ENCODE peak calls at places on chromosomes 4 and X, in four cellular contexts. W is spleen, S is adrenal gland, B is cardiac muscle cell. L is an unnamed sample. For H3K4me1 and H3K27me3, the result is how much of the 10 kb centered on the place peaks cover.

GRCh38 chr4:119299221-119300071 is 22.5 kb downstream of the FABP2 start:
- DNase-seq in W (no peak), S (no peak), B (peak), L (peak)

GRCh38 chr4:82431026-82431745 is 796 bp downstream of the ENOPH1 start:
- DNase-seq in W (peak), S (peak), B (peak), L (peak)

GRCh38 chrX:54786972-54787371 is 11.1 kb downstream of the ITIH6 start:
- DNase-seq in W (no peak), S (no peak), B (no peak), L (peak)

GRCh38 chr4:121272526-121272925 is 108.3 kb downstream of the QRFPR start:
- DNase-seq in W (no peak), S (no peak), B (peak), L (no peak)

GRCh38 chrX:118049713-118050112 is 66.9 kb downstream of the KLHL13 start:
- DNase-seq in W (no peak), S (no peak), B (no peak), L (no peak)

GRCh38 chrX:19882066-19882775 is 5.2 kb downstream of the SH3KBP1 start:
- DNase-seq in W (no peak), S (no peak), B (peak), L (no peak)

GRCh38 chrX:71542825-71543224 is 9.9 kb downstream of the OGT start:
- DNase-seq in W (no peak), S (no peak), B (no peak), L (no peak)

GRCh38 chr4:47075919-47076318 is 44.6 kb downstream of the GABRB1 start:
- DNase-seq in W (no peak), S (no peak), B (no peak), L (no peak)

GRCh38 chrX:7158468-7158990 is 10.6 kb upstream of the PUDP start:
- DNase-seq in W (no peak), S (no peak), B (no peak), L (no peak)

GRCh38 chr4:17494258-17494657 is 17.6 kb downstream of the QDPR start:
- DNase-seq in W (no peak), S (peak), B (peak), L (no peak)

GRCh38 chr4:102612824-102613366 is 111.7 kb downstream of the NFKB1 start:
- DNase-seq in W (no peak), S (no peak), B (no peak), L (peak)

GRCh38 chr4:155722336-155722735 is 36.5 kb upstream of the GUCY1B1 start:
- DNase-seq in W (no peak), S (no peak), B (no peak), L (no peak)

GRCh38 chrX:134484039-134484438 is 24.1 kb downstream of the HPRT1 start:
- DNase-seq in W (no peak), S (no peak), B (peak), L (no peak)

GRCh38 chr4:37604464-37604863 is 81.7 kb downstream of the RELL1 start:
- DNase-seq in W (no peak), S (no peak), B (peak), L (no peak)

GRCh38 chr4:123624959-123625358 is 228.4 kb downstream of the SPRY1 start:
- DNase-seq in W (no peak), S (no peak), B (no peak), L (no peak)

GRCh38 chrX:28586891-28587635 is at the start of gene IL1RAPL1:
- DNase-seq in W (no peak), S (no peak), B (peak), L (no peak)

GRCh38 chr4:151117371-151117962 is 18.0 kb downstream of the RPS3A start:
- DNase-seq in W (no peak), S (peak), B (peak), L (peak)

GRCh38 chrX:125004799-125005198 is 314.9 kb upstream of the TEX13C start:
- DNase-seq in W (no peak), S (no peak), B (no peak), L (no peak)

GRCh38 chr4:99885063-99885664 is 9.1 kb downstream of the LAMTOR3 start:
- DNase-seq in W (no peak), S (no peak), B (peak), L (peak)

GRCh38 chr4:188106454-188106853 is 2.9 kb downstream of the TRIML2 start:
- DNase-seq in W (no peak), S (no peak), B (no peak), L (no peak)

GRCh38 chrX:6291444-6291843 is 62.8 kb upstream of the NLGN4X start:
- DNase-seq in W (no peak), S (no peak), B (no peak), L (no peak)

GRCh38 chrX:77061022-77061421 is 386.2 kb upstream of the FGF16 start:
- DNase-seq in W (no peak), S (no peak), B (no peak), L (no peak)

DNA sequence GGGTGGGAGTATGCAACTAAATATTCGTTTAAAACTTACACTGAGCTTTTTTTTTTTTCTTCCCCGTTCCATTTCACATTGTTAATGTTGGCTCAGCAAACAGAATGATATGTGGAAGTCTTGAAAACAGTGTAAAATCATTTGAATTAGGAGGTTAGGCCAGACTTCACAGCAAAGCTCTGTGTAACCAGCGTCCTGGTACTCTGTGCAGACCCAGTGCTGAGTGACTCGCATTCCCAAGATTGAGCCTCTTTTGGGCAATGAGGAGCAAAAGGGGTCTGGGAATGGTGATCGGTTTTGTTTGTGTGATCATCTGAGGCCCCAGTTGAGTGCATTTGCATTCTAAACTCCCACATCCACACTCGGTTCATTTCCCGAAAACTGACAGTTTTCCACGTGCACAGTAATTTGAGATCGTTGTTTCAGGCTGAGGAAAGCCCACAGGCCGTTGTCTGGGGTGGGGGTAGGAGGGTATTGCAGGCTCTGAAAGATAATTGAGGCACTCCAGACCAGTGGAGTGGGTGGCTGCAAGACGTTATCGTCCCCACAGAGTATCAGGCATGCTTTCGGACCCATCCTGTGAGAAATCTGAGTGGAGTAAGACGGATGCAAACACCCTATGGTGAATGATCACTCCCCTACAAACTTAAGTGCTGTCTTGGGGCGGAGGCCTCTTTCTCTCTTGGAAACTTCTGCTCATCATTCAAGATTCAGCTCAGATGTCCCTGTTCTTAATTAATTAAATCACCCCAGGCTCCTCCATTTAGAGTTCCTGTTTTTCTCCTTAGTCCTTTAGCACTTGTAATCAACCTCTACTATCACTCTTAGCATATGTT is 96.0 kb downstream of the AFF1 start:
- DNase-seq in W (no peak), S (no peak), B (peak), L (no peak)
- H3K4me1 ChIP-seq in W (half or more), S (half or more), B (half or more), L (under half)

GRCh38 chr4:159169414-159169813 is 66.5 kb downstream of the RAPGEF2 start:
- DNase-seq in W (no peak), S (no peak), B (no peak), L (no peak)
- H3K4me3 ChIP-seq in W (no peak), S (no peak), B (no peak), L (no peak)

GRCh38 chrX:50165727-50166126 is 35.1 kb downstream of the AKAP4 start:
- DNase-seq in W (no peak), S (no peak), B (no peak), L (no peak)

GRCh38 chrX:50167366-50167765 is 33.4 kb downstream of the AKAP4 start:
- DNase-seq in W (no peak), S (no peak), B (no peak), L (no peak)

GRCh38 chrX:50168305-50168704 is 32.5 kb downstream of the AKAP4 start:
- DNase-seq in W (no peak), S (no peak), B (peak), L (no peak)

GRCh38 chrX:50169717-50170116 is 31.1 kb downstream of the AKAP4 start:
- DNase-seq in W (no peak), S (no peak), B (no peak), L (no peak)
- H3K27me3 ChIP-seq in W (under half), S (under half), B (under half), L (under half)

GRCh38 chr4:98485816-98486355 is 172.5 kb downstream of the TSPAN5 start:
- DNase-seq in W (no peak), S (no peak), B (no peak), L (no peak)

GRCh38 chr4:98482847-98483806 is 175.3 kb downstream of the TSPAN5 start:
- DNase-seq in W (no peak), S (no peak), B (no peak), L (no peak)

GRCh38 chr4:98482503-98482846 is 175.9 kb downstream of the TSPAN5 start:
- DNase-seq in W (no peak), S (no peak), B (no peak), L (no peak)

GRCh38 chr4:98481167-98481566 is 177.2 kb downstream of the TSPAN5 start:
- DNase-seq in W (no peak), S (peak), B (no peak), L (no peak)

DNA sequence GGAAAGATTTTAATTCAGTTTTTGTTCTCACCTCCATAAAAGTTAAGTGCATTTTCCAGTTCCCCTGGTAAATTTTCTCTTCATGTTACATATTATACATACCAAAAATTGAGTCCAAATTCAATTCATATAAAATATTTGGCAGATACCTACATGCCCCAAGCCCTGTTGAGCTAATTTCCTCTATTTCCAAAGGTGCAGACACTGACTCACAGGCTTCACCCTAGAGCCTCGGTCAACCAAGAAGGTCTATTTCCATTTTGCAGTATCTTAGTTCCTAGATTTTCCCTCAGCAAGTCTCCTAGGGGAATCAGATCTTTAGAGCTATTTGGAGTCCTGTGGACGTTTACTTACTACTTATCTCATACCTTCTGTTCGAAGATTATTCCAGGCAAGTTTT is 174.4 kb downstream of the TSPAN5 start:
- DNase-seq in W (no peak), S (no peak), B (no peak), L (no peak)
- H3K4me1 ChIP-seq in W (under half), S (under half), B (under half), L (under half)

DNA sequence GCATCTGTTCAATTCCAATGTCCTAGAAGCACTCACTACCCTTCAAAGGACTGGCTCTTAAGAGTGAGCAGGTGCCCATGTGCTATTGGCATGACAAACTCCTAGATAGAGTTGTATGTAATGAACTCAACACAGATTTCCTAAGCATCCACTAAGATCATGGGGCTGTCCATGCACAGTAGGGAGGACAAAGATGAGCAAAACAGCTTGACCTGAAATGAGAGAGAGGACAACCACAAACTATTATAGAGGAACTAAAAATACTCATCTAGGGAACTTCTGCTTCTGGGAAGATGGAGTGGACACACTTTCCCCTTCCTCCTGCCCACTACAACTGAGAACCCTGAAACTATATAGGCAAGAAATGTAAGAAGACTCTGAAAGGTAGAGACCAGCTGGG is 20.7 kb upstream of the TMEM128 start:
- DNase-seq in W (no peak), S (no peak), B (no peak), L (no peak)
- H3K4me3 ChIP-seq in W (peak), S (no peak), B (no peak), L (no peak)

GRCh38 chrX:129586446-129586845 is 46.4 kb downstream of the OCRL start:
- DNase-seq in W (no peak), S (no peak), B (no peak), L (no peak)
- H3K27me3 ChIP-seq in W (under half), S (under half), B (under half), L (under half)

DNA sequence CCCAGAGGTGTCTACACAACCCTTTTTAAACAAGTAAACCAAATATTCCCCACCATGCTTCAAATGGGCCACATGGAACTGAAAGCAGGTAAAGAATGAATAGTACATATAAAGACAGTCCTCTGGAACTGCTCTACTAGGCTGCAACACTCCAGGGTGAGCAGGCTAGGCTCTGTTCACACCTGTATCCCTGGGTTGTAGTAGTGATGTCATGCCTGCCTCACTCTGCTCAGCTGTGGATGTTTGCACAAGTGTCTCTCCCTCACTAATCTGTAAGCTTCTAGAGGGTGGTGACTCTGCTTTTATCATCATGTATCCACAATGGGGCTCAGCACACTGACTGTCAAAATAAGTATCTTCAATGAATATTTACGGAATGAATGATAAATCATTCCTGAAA is 20.4 kb downstream of the LEF1 start:
- DNase-seq in W (no peak), S (no peak), B (no peak), L (peak)
- H3K4me1 ChIP-seq in W (under half), S (under half), B (under half), L (half or more)

L was measured in CD4-positive, CD25-positive, alpha-beta regulatory T cell.